ENCODE peak calls at places on chromosomes 6 and 20, in four cellular contexts. B is CD4-positive, alpha-beta T cell; O is tibial artery; Z is foreskin fibroblast. C is an unnamed sample.

GRCh38 chr20:57327820-57328219 is 1.8 kb upstream of the SPO11 start:
- DNase-seq in B (no peak), O (no peak), Z (no peak), C (no peak)

GRCh38 chr6:5946181-5946580 is 60.5 kb downstream of the NRN1 start:
- DNase-seq in B (no peak), O (no peak), Z (no peak), C (no peak)

GRCh38 chr20:46631212-46631869 is 19.9 kb downstream of the SLC13A3 start:
- DNase-seq in B (no peak), O (no peak), Z (peak), C (peak)

GRCh38 chr6:40722553-40723258 is 135.5 kb upstream of the LRFN2 start:
- DNase-seq in B (no peak), O (no peak), Z (peak), C (no peak)

GRCh38 chr20:21809961-21810523 is 104.6 kb downstream of the PAX1 start:
- DNase-seq in B (no peak), O (no peak), Z (no peak), C (no peak)

GRCh38 chr6:170207586-170207985 is 83.3 kb downstream of the DLL1 start:
- DNase-seq in B (no peak), O (peak), Z (no peak), C (no peak)

GRCh38 chr20:38331814-38332213 is 14.5 kb upstream of the LBP start:
- DNase-seq in B (no peak), O (no peak), Z (no peak), C (no peak)

GRCh38 chr20:40965671-40966070 is 63.0 kb upstream of the TOP1 start:
- DNase-seq in B (no peak), O (no peak), Z (no peak), C (no peak)

GRCh38 chr20:6480328-6481030 is 287.0 kb upstream of the BMP2 start:
- DNase-seq in B (no peak), O (no peak), Z (no peak), C (no peak)

GRCh38 chr6:134247271-134247833 is 70.6 kb downstream of the SGK1 start:
- DNase-seq in B (peak), O (no peak), Z (no peak), C (no peak)

GRCh38 chr20:64067733-64068307 is 4.8 kb downstream of the TCEA2 start:
- DNase-seq in B (no peak), O (no peak), Z (no peak), C (no peak)

GRCh38 chr20:52572687-52573086 is 381.1 kb upstream of the ZFP64 start:
- DNase-seq in B (no peak), O (no peak), Z (no peak), C (no peak)

GRCh38 chr20:63947638-63948456 is 8.4 kb downstream of the UCKL1 start:
- DNase-seq in B (peak), O (peak), Z (no peak), C (no peak)

GRCh38 chr20:9070304-9070703 is 1.4 kb downstream of the PLCB4 start:
- DNase-seq in B (no peak), O (no peak), Z (no peak), C (no peak)

GRCh38 chr6:6008648-6009421 is 2.1 kb upstream of the NRN1 start:
- DNase-seq in B (no peak), O (peak), Z (peak), C (peak)

GRCh38 chr20:59999502-59999901 is 41.3 kb downstream of the CDH26 start:
- DNase-seq in B (no peak), O (no peak), Z (no peak), C (no peak)

GRCh38 chr6:83970582-83970981 is 63.0 kb upstream of the MRAP2 start:
- DNase-seq in B (no peak), O (no peak), Z (no peak), C (no peak)

GRCh38 chr6:47334334-47334733 is 24.6 kb upstream of the TNFRSF21 start:
- DNase-seq in B (no peak), O (no peak), Z (no peak), C (no peak)

GRCh38 chr6:88141641-88142298 is 24.4 kb downstream of the CNR1 start:
- DNase-seq in B (no peak), O (no peak), Z (no peak), C (no peak)

GRCh38 chr6:42877695-42878094 is 1.7 kb upstream of the RPL7L1 start:
- DNase-seq in B (no peak), O (no peak), Z (no peak), C (no peak)

DNA sequence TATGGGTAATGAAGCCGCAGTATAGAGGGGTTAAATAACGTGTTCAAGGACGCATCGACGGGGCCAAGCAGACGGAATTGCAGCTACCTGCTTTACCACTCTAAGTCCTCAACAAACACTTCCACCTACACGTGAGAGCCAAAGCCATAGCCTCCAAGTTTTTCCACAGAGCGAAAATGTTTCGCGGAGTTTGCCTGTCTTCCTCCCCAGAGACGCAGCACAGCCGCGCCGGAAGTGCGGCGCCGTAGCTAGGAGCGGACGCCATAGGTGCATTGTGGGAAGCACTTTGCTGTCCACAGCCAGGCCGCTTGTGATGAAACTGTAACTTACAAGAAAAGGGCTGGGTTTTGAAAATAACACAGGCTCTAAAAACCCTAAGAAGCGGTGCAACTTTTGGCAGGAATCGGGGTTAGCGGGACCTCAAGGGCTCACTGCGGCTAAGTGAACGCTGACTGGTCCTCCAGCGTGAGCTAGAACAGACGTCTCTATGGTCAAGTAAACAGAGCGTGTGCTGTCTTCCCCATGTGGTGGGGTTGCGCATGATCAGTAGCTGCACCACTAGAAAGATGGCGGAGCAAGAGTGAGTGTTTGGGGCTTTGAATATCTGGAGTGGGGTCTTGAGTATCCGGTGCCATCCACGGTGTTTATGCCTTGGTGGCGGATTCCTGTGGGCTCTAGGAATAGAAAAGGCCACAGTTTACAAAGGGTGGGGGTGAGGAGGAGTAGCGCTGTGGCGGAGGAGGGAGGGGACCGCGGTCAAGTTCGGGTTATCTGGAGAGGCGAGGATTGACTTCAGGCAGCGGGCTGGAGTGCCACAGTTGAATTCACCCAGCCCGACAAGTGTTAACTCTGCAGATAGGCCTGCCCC is at the start of gene RPL7L1:
- DNase-seq in B (peak), O (peak), Z (peak), C (peak)
- TF ChIP-seq CTCF in B (no peak), O (peak), Z (no peak), C (no peak)

GRCh38 chr6:116393430-116393829 is 22.7 kb downstream of the DSE start:
- DNase-seq in B (no peak), O (no peak), Z (no peak), C (peak)
- TF ChIP-seq CTCF in B (no peak), O (no peak), Z (no peak), C (peak)

GRCh38 chr6:32692019-32692418 is 25.6 kb upstream of the HLA-DQB1 start:
- DNase-seq in B (no peak), O (no peak), Z (no peak), C (peak)
- TF ChIP-seq CTCF in B (peak), O (no peak), Z (peak), C (peak)

DNA sequence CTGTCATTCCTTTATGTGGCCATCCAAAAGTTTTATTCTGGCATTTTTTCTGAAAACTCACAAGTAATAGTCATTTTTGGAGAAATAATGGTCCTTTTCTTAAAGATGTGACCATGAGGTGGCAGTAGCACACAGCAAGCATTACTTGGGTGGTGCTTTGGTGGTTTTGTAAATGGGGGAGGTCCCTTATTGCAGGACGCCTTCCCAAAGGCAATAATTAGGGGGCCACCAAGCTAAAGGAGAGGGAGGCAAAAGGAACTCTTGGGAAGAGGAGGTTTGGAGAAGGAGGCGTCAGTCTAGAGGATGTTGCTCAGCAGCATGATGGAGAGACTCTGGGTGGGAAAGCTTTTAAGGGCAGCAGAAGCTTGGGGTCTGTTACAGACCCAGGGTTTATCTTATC is 422.6 kb upstream of the MMS22L start:
- DNase-seq in B (no peak), O (no peak), Z (no peak), C (peak)
- TF ChIP-seq CTCF in B (no peak), O (no peak), Z (peak), C (peak)

DNA sequence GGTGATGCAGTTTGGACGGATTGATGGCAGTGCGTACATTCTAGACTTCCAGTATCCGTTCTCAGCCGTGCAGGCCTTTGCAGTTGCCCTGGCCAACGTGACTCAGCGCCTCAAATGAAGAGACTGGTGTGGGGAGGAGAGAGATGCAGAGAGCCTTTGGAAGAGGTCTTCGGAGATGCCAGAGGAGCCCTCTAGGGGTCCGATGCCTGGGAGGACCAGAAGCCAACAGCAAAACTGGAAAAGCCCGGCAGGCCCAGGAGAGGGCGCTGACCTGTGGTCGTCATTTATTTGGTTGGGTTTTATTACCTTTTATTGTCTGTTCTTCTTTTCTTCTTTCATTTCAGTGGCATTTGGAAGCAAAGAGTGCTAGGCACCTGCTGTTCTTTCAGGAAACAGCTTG is 53.3 kb upstream of the TMEM181 start:
- DNase-seq in B (no peak), O (no peak), Z (no peak), C (no peak)
- TF ChIP-seq CTCF in B (no peak), O (no peak), Z (peak), C (no peak)

C was measured in MCF 10A.